ENCODE peak calls at places on chromosomes 6 and 20, in five cellular contexts. X, A, U, D and R are unnamed samples. For H3K4me1, the result is how much of the 10 kb centered on the place peaks cover.

GRCh38 chr6:85344996-85345395 is 104.9 kb upstream of the NT5E start:
- DNase-seq in X (no peak), A (peak), U (no peak), D (no peak), R (no peak)

GRCh38 chr6:46323312-46323965 is 152.7 kb upstream of the ENPP5 start:
- DNase-seq in X (no peak), A (peak), U (peak), D (no peak), R (no peak)

GRCh38 chr6:161545741-161546140 is 271.9 kb upstream of the AGPAT4 start:
- DNase-seq in X (no peak), A (no peak), U (no peak), D (no peak), R (no peak)

GRCh38 chr20:51510961-51511360 is 31.6 kb downstream of the NFATC2 start:
- DNase-seq in X (no peak), A (no peak), U (no peak), D (no peak), R (no peak)

GRCh38 chr6:119138906-119139541 is 60.6 kb upstream of the FAM184A start:
- DNase-seq in X (no peak), A (no peak), U (no peak), D (no peak), R (no peak)

GRCh38 chr6:80541186-80541585 is 434.7 kb downstream of the BCKDHB start:
- DNase-seq in X (no peak), A (peak), U (no peak), D (no peak), R (no peak)

GRCh38 chr6:138004423-138005287 is 102.6 kb downstream of the PERP start:
- DNase-seq in X (peak), A (peak), U (peak), D (no peak), R (no peak)

GRCh38 chr6:28212510-28213212 is 12.4 kb upstream of the ZSCAN9 start:
- DNase-seq in X (peak), A (peak), U (peak), D (no peak), R (no peak)

GRCh38 chr20:54606384-54606783 is 131.0 kb downstream of the DOK5 start:
- DNase-seq in X (no peak), A (no peak), U (no peak), D (no peak), R (no peak)

GRCh38 chr20:31720486-31721407 is 1.9 kb downstream of the BCL2L1 start:
- DNase-seq in X (peak), A (peak), U (peak), D (peak), R (no peak)

GRCh38 chr20:31719644-31720485 is 2.8 kb downstream of the BCL2L1 start:
- DNase-seq in X (peak), A (peak), U (peak), D (no peak), R (no peak)

GRCh38 chr20:31723282-31724078 is 812 bp upstream of the BCL2L1 start:
- DNase-seq in X (peak), A (peak), U (peak), D (peak), R (peak)

GRCh38 chr20:31722388-31723281 is at the start of gene BCL2L1:
- DNase-seq in X (peak), A (peak), U (peak), D (peak), R (peak)

DNA sequence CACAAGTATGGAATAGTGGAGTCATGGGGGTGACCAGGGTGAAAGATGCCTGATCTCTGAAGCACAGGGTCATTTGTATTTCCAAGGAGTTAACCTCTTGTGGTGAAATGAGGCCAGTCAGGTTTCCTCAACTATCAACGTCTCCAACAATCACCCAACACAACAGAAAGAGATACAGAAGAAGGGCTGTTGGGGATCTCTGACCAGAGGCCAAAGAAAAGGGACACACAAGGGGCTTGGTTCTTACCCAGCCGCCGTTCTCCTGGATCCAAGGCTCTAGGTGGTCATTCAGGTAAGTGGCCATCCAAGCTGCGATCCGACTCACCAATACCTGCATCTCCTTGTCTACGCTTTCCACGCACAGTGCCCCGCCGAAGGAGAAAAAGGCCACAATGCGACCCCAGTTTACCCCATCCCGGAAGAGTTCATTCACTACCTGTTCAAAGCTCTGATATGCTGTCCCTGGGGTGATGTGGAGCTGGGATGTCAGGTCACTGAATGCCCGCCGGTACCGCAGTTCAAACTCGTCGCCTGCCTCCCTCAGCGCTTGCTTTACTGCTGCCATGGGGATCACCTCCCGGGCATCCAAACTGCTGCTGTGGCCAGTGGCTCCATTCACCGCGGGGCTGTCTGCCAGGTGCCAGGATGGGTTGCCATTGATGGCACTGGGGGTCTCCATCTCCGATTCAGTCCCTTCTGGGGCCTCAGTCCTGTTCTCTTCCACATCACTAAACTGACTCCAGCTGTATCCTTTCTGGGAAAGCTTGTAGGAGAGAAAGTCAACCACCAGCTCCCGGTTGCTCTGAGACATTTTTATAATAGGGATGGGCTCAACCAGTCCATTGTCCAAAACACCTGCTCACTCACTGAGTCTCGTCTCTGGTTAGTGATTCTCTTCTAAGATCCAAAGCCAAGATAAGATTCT is 998 bp downstream of the BCL2L1 start:
- DNase-seq in X (peak), A (peak), U (no peak), D (no peak), R (peak)
- H3K4me1 ChIP-seq in X (under half), A (under half), U (under half), D (half or more), R (half or more)

GRCh38 chr6:6784514-6785162 is 196.1 kb downstream of the LY86 start:
- DNase-seq in X (no peak), A (no peak), U (no peak), D (no peak), R (no peak)
- H3K4me3 ChIP-seq in X (no peak), A (no peak), U (no peak), D (no peak), R (no peak)

DNA sequence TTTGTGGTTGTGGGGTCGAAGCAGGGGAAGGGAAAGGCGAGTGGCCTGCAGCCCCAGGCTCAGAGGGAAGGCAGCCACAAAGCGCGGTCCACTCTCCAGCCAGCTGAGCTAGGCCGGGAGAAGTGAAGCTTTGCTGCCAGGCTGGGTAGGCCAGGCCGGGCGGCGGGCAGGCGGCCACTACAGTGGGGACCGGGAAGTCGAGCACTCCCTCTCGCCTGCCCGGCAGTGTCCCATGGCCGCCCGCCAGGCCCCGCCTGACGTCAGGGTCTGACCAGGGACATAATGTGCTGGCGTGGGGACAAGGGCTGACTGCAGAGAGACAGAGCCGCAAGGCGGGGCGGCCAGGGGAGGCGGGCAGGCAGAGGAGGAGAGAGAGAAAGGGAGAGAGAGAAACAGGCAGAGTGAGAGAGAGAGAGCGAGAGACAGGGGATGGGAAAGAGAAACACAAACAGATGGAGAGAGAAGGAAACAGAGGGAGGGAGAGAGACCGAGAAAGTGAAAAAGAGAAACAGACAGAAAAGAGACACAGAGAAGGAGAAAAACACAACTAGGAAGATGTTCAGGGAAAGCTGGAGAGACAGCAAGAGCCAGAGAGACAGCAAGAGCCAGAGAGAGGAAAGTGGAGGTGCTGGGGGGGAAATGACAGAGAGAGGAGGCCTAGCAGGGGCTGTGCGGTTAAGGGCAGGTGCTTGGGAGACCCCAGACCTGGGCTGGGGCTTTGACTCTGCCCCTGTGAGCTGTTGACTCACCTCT is 94.5 kb upstream of the PTPN1 start:
- DNase-seq in X (peak), A (peak), U (peak), D (no peak), R (peak)
- H3K27ac ChIP-seq in X (peak), A (peak), U (peak), D (no peak), R (peak)

DNA sequence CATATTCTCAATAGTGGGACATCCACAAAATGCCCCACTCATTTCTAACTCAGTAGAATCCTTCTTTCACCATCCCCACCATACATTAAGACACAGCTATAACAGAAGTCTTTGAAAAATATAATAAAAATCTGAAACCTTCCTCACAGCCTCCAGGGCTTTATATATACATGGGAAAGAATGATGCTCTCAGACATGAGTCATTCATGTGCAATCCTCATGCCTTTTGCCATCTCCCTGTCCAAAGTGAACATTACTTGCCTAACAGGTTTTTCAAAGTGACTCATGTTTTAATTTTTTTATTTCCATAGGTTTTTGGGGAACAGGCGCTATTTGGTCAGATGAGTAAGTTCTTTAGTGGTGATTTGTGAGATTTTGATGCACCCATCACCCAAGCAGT is 162.7 kb downstream of the RALGAPA2 start:
- DNase-seq in X (no peak), A (peak), U (peak), D (no peak), R (no peak)
- H3K4me1 ChIP-seq in X (under half), A (half or more), U (under half), D (under half), R (under half)

GRCh38 chr6:148611213-148611612 is 135.6 kb upstream of the UST start:
- DNase-seq in X (peak), A (peak), U (peak), D (no peak), R (peak)
- H3K4me3 ChIP-seq in X (no peak), A (no peak), U (no peak), D (no peak), R (no peak)

GRCh38 chr6:170006524-170007467 is 255.4 kb downstream of the ERMARD start:
- DNase-seq in X (peak), A (no peak), U (no peak), D (no peak), R (no peak)
- H3K27ac ChIP-seq in X (no peak), A (no peak), U (no peak), D (no peak), R (no peak)

GRCh38 chr6:11971154-11971553 is 41.0 kb upstream of the HIVEP1 start:
- DNase-seq in X (no peak), A (peak), U (no peak), D (no peak), R (no peak)
- H3K4me1 ChIP-seq in X (under half), A (under half), U (under half), D (under half), R (under half)

GRCh38 chr6:3910264-3910663 is 61.1 kb downstream of the FAM50B start:
- DNase-seq in X (peak), A (no peak), U (no peak), D (no peak), R (no peak)
- H3K4me3 ChIP-seq in X (no peak), A (no peak), U (no peak), D (no peak), R (no peak)

DNA sequence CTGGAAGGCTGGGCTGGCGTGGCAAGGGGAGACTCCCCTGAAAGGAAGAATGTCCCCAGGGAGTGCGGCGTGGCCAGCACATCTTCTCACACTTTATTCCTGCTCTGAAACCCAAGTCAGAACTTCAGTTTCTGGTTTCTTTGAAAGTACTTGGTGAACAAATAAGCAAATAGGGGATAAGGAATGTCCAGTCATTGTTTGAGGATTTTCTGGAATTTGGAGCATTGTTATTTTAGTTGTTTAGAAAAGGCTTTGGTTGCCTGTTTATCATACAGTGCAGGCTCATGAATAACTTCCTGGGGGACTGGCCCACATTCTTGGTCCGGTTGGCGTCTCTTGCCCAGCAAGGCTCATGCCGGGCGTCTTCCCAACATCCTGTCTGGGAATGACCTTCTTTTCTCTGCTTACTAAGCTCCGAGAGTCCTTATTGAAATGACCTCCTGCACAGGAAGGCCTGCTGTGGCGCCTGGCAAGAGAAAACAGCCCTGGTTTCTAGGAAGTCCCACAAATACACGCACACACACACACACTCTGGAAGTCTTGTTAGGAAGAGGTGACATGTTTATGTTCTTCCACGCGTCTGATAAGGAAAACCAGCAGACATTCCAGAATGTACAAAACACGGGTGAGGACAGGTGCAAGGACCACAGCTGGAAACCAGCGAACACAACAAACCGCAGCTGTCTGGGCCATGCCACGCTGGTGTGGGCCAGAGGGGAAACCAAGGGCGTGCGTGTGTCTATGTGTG is 71.9 kb downstream of the TMEM170B start:
- DNase-seq in X (no peak), A (peak), U (no peak), D (no peak), R (peak)
- H3K27ac ChIP-seq in X (no peak), A (peak), U (no peak), D (no peak), R (peak)